ENCODE peak calls at places on chromosomes 1 and 21, in six cellular contexts. J, K, S, X, Q and H are unnamed samples.

GRCh38 chr1:234276389-234276788 is 96.9 kb upstream of the COA6 start:
- DNase-seq in K (no peak), S (no peak), Q (no peak), J (no peak), X (no peak), H (no peak)

GRCh38 chr1:70436617-70437236 is 25.7 kb downstream of the CTH start:
- DNase-seq in Q (peak; percentile 43), X (no peak), J (peak; percentile 49), S (no peak), K (no peak), H (no peak)

GRCh38 chr1:192401832-192402231 is 85.0 kb downstream of the RGS21 start:
- DNase-seq in Q (peak; percentile 46), X (no peak), J (peak; percentile 10), S (no peak), K (no peak), H (peak; percentile 68)

GRCh38 chr1:154749078-154749760 is 120.9 kb downstream of the KCNN3 start:
- DNase-seq in X (no peak), J (no peak), Q (peak; percentile 23), S (no peak), K (no peak), H (peak; percentile 51)

GRCh38 chr21:42469272-42469671 is 26.8 kb downstream of the RSPH1 start:
- DNase-seq in K (no peak), S (no peak), J (no peak), X (no peak), Q (no peak), H (no peak)

GRCh38 chr1:221845650-221846371 is 103.9 kb upstream of the DUSP10 start:
- DNase-seq in X (no peak), K (no peak), Q (peak; percentile 94), J (no peak), S (no peak), H (peak; percentile 98)

GRCh38 chr1:119815361-119815760 is 4.1 kb upstream of the REG4 start:
- DNase-seq in K (no peak), X (no peak), S (no peak), Q (peak; percentile 75), J (peak; percentile 41), H (peak; percentile 32)

GRCh38 chr1:186374313-186375151 is 521 bp downstream of the TPR start:
- DNase-seq in J (peak; percentile 1), Q (peak; percentile 25), S (no peak), X (no peak), K (no peak), H (peak; percentile 47)

GRCh38 chr1:28893403-28894102 is 20.8 kb upstream of the EPB41 start:
- DNase-seq in J (peak; percentile 77), X (peak; percentile 64), S (no peak), K (no peak), Q (peak; percentile 12), H (peak; percentile 27)

DNA sequence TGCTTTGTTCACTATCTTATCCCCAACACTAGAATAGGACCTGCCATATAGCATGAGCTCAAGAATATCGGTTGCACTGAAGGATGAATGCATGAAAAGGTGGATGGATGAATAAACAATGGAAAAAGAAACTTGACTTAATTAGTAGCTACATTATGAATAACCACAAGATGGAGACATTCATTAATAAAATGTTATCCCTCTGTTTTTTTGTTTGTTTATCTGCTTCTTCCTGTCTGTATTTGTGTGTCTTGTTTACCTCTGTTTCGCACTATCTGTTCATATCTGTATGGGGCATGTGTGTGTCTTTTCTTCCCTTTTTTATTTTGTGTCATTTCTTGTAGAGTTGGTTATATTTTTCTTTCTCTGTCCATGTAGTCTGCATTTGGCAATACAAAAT is 1.1 kb upstream of the OR14I1 start:
- DNase-seq in Q (no peak), X (no peak), S (no peak), K (no peak), J (no peak), H (no peak)
- TF ChIP-seq CTCF in Q (no peak), X (no peak), S (no peak), K (no peak), J (no peak), H (no peak)

GRCh38 chr1:41779350-41779749 is 139.4 kb downstream of the HIVEP3 start:
- DNase-seq in Q (no peak), K (no peak), J (no peak), X (no peak), S (no peak), H (no peak)
- TF ChIP-seq CTCF in Q (peak; percentile 27), K (no peak), J (peak; percentile 17), X (no peak), S (no peak), H (no peak)

GRCh38 chr1:7606096-7606495 is 165.0 kb upstream of the VAMP3 start:
- DNase-seq in X (no peak), S (no peak), J (no peak), K (no peak), Q (no peak), H (no peak)
- TF ChIP-seq CTCF in X (no peak), S (no peak), J (no peak), K (no peak), Q (no peak), H (no peak)

GRCh38 chr1:101239095-101240040 is 2.5 kb downstream of the S1PR1 start:
- DNase-seq in K (no peak), X (no peak), Q (no peak), J (no peak), S (no peak), H (no peak)
- TF ChIP-seq CTCF in K (no peak), X (peak; percentile 8), Q (no peak), J (no peak), S (no peak), H (no peak)